ENCODE peak calls at places on chromosomes 2 and 18, in seven cellular contexts. One of them, this sample, is unnamed. For H3K4me1, the result is how much of the 10 kb centered on the place peaks cover.

GRCh38 chr18:76558881-76559667 is 64.0 kb upstream of the ZNF516 start:
- DNase-seq in IMR-90: peak
- DNase-seq in ovary: no peak
- DNase-seq in MM.1S: no peak
- DNase-seq in A549: no peak
- DNase-seq in CD8-positive, alpha-beta memory T cell: no peak
- DNase-seq in sigmoid colon: no peak
- DNase-seq in this sample: peak

GRCh38 chr2:122927217-122927616 is 1097.9 kb upstream of the CNTNAP5 start:
- DNase-seq in MM.1S: no peak
- DNase-seq in A549: no peak
- DNase-seq in IMR-90: no peak
- DNase-seq in ovary: no peak
- DNase-seq in sigmoid colon: no peak
- DNase-seq in CD8-positive, alpha-beta memory T cell: no peak
- DNase-seq in this sample: no peak

GRCh38 chr2:76599732-76600368 is 889.1 kb upstream of the GCFC2 start:
- DNase-seq in IMR-90: peak
- DNase-seq in ovary: no peak
- DNase-seq in A549: peak
- DNase-seq in MM.1S: peak
- DNase-seq in CD8-positive, alpha-beta memory T cell: no peak
- DNase-seq in sigmoid colon: no peak
- DNase-seq in this sample: no peak

GRCh38 chr2:150513647-150514046 is 26.2 kb upstream of the RND3 start:
- DNase-seq in CD8-positive, alpha-beta memory T cell: no peak
- DNase-seq in ovary: no peak
- DNase-seq in A549: no peak
- DNase-seq in IMR-90: peak
- DNase-seq in sigmoid colon: no peak
- DNase-seq in MM.1S: no peak
- DNase-seq in this sample: no peak

GRCh38 chr2:60586081-60586480 is 32.6 kb upstream of the BCL11A start:
- DNase-seq in CD8-positive, alpha-beta memory T cell: no peak
- DNase-seq in ovary: no peak
- DNase-seq in IMR-90: no peak
- DNase-seq in sigmoid colon: no peak
- DNase-seq in MM.1S: no peak
- DNase-seq in A549: no peak
- DNase-seq in this sample: no peak

GRCh38 chr2:144254342-144255235 is 265.3 kb downstream of the ZEB2 start:
- DNase-seq in A549: no peak
- DNase-seq in ovary: no peak
- DNase-seq in IMR-90: no peak
- DNase-seq in MM.1S: no peak
- DNase-seq in sigmoid colon: no peak
- DNase-seq in CD8-positive, alpha-beta memory T cell: no peak
- DNase-seq in this sample: no peak

GRCh38 chr2:202339052-202339870 is 36.9 kb upstream of the BMPR2 start:
- DNase-seq in MM.1S: no peak
- DNase-seq in sigmoid colon: no peak
- DNase-seq in A549: peak
- DNase-seq in ovary: no peak
- DNase-seq in IMR-90: peak
- DNase-seq in CD8-positive, alpha-beta memory T cell: no peak
- DNase-seq in this sample: no peak

GRCh38 chr18:65091737-65092329 is 659.0 kb upstream of the CDH7 start:
- DNase-seq in ovary: no peak
- DNase-seq in MM.1S: peak
- DNase-seq in sigmoid colon: no peak
- DNase-seq in CD8-positive, alpha-beta memory T cell: no peak
- DNase-seq in IMR-90: peak
- DNase-seq in A549: peak
- DNase-seq in this sample: no peak

GRCh38 chr18:54323561-54323960 is 34.1 kb downstream of the STARD6 start:
- DNase-seq in ovary: no peak
- DNase-seq in MM.1S: no peak
- DNase-seq in A549: no peak
- DNase-seq in IMR-90: no peak
- DNase-seq in CD8-positive, alpha-beta memory T cell: no peak
- DNase-seq in sigmoid colon: no peak
- DNase-seq in this sample: no peak

GRCh38 chr2:30367232-30368070 is 79.6 kb upstream of the LCLAT1 start:
- DNase-seq in CD8-positive, alpha-beta memory T cell: no peak
- DNase-seq in MM.1S: no peak
- DNase-seq in sigmoid colon: no peak
- DNase-seq in A549: no peak
- DNase-seq in ovary: no peak
- DNase-seq in IMR-90: peak
- DNase-seq in this sample: no peak

GRCh38 chr2:161427413-161428239 is 11.5 kb downstream of the TBR1 start:
- DNase-seq in A549: no peak
- DNase-seq in ovary: no peak
- DNase-seq in sigmoid colon: no peak
- DNase-seq in CD8-positive, alpha-beta memory T cell: no peak
- DNase-seq in MM.1S: no peak
- DNase-seq in IMR-90: no peak
- DNase-seq in this sample: no peak

GRCh38 chr18:35680139-35680551 is 98.6 kb downstream of the GALNT1 start:
- DNase-seq in A549: no peak
- DNase-seq in MM.1S: no peak
- DNase-seq in ovary: no peak
- DNase-seq in sigmoid colon: no peak
- DNase-seq in CD8-positive, alpha-beta memory T cell: no peak
- DNase-seq in IMR-90: no peak
- DNase-seq in this sample: no peak

GRCh38 chr2:239278361-239278760 is 122.5 kb downstream of the HDAC4 start:
- DNase-seq in A549: no peak
- DNase-seq in sigmoid colon: no peak
- DNase-seq in MM.1S: no peak
- DNase-seq in IMR-90: no peak
- DNase-seq in ovary: no peak
- DNase-seq in CD8-positive, alpha-beta memory T cell: no peak
- DNase-seq in this sample: peak
- H3K4me1 ChIP-seq in A549: half or more
- H3K4me1 ChIP-seq in sigmoid colon: half or more
- H3K4me1 ChIP-seq in MM.1S: under half
- H3K4me1 ChIP-seq in IMR-90: under half
- H3K4me1 ChIP-seq in ovary: under half
- H3K4me1 ChIP-seq in CD8-positive, alpha-beta memory T cell: under half
- H3K4me1 ChIP-seq in this sample: under half

DNA sequence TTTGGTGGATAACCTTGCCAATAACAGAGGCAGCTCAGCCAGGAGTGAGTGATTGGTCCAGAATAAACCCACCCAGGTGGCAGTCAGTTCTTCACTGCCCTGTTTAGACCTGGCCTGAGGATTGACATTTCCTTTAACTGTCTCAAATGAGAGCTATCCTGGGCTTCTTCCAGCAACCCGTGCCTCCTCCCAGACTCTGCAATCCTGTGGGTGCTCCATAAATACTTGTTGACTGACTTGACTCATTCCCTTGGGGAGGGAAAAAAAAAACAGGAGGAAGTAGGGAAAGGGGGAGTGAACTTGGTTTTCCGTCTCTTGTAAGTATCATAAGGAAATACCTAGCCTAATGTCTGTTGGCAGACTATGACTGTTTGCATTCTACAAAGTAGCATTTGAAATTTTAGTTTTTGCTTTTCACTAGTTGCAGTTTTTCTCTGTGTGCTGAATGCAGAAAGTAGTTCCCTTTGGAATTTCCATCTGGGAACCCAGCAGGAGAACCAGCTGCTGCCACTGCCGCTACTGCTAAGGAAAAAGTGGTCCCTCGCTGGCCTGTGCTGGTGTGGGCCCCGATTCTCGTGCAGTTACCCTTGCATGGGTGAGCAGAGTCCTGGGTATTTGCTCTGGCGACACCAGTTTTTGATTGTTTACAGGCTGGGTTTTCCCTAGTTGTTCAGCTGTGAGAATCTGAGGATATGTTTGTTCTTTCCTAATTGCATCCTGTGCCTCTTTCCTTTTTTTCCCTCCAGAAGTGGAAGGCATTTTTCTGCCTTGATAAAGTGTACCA is 78.9 kb downstream of the TGOLN2 start:
- DNase-seq in CD8-positive, alpha-beta memory T cell: no peak
- DNase-seq in ovary: no peak
- DNase-seq in IMR-90: peak
- DNase-seq in MM.1S: no peak
- DNase-seq in A549: peak
- DNase-seq in sigmoid colon: no peak
- DNase-seq in this sample: no peak
- H3K4me3 ChIP-seq in CD8-positive, alpha-beta memory T cell: no peak
- H3K4me3 ChIP-seq in ovary: no peak
- H3K4me3 ChIP-seq in IMR-90: no peak
- H3K4me3 ChIP-seq in MM.1S: no peak
- H3K4me3 ChIP-seq in A549: no peak
- H3K4me3 ChIP-seq in sigmoid colon: no peak
- H3K4me3 ChIP-seq in this sample: no peak

GRCh38 chr18:7059276-7059675 is 58.3 kb downstream of the LAMA1 start:
- DNase-seq in CD8-positive, alpha-beta memory T cell: no peak
- DNase-seq in sigmoid colon: no peak
- DNase-seq in IMR-90: peak
- DNase-seq in ovary: no peak
- DNase-seq in A549: no peak
- DNase-seq in MM.1S: no peak
- DNase-seq in this sample: no peak
- H3K27ac ChIP-seq in CD8-positive, alpha-beta memory T cell: no peak
- H3K27ac ChIP-seq in sigmoid colon: no peak
- H3K27ac ChIP-seq in IMR-90: no peak
- H3K27ac ChIP-seq in ovary: no peak
- H3K27ac ChIP-seq in A549: no peak
- H3K27ac ChIP-seq in MM.1S: no peak
- H3K27ac ChIP-seq in this sample: no peak

DNA sequence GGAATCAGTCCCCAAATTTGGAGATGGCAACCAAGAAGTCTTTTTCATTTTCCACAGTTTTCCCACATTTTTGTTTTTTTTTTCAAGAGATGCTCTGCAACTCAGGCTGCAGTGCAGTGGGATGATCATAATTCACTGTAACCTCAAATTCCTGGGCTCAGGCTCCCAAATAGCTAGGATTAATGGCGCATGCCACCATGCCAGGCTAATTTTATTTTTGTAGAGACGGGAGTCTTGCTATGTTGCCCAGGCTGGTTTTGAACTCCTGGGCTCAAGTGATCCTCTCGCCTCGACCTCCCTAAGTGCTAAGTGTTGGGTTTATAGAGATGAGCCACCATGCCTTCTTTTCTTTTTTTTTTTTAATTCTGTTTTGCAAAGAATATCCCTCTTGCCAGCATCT is 35.2 kb downstream of the PCBP1 start:
- DNase-seq in ovary: no peak
- DNase-seq in sigmoid colon: no peak
- DNase-seq in MM.1S: no peak
- DNase-seq in IMR-90: no peak
- DNase-seq in A549: no peak
- DNase-seq in CD8-positive, alpha-beta memory T cell: no peak
- DNase-seq in this sample: no peak
- H3K4me1 ChIP-seq in ovary: under half
- H3K4me1 ChIP-seq in sigmoid colon: under half
- H3K4me1 ChIP-seq in MM.1S: under half
- H3K4me1 ChIP-seq in IMR-90: under half
- H3K4me1 ChIP-seq in A549: under half
- H3K4me1 ChIP-seq in CD8-positive, alpha-beta memory T cell: half or more
- H3K4me1 ChIP-seq in this sample: under half

GRCh38 chr2:189210250-189211075 is 30.9 kb upstream of the COL5A2 start:
- DNase-seq in CD8-positive, alpha-beta memory T cell: no peak
- DNase-seq in sigmoid colon: peak
- DNase-seq in MM.1S: no peak
- DNase-seq in IMR-90: peak
- DNase-seq in ovary: peak
- DNase-seq in A549: peak
- DNase-seq in this sample: no peak
- H3K4me3 ChIP-seq in CD8-positive, alpha-beta memory T cell: no peak
- H3K4me3 ChIP-seq in sigmoid colon: peak
- H3K4me3 ChIP-seq in MM.1S: no peak
- H3K4me3 ChIP-seq in IMR-90: peak
- H3K4me3 ChIP-seq in ovary: peak
- H3K4me3 ChIP-seq in A549: peak
- H3K4me3 ChIP-seq in this sample: peak

GRCh38 chr2:48320747-48321146 is 209.2 kb upstream of the STON1 start:
- DNase-seq in CD8-positive, alpha-beta memory T cell: no peak
- DNase-seq in A549: no peak
- DNase-seq in MM.1S: no peak
- DNase-seq in IMR-90: no peak
- DNase-seq in sigmoid colon: no peak
- DNase-seq in ovary: no peak
- DNase-seq in this sample: no peak
- H3K27ac ChIP-seq in CD8-positive, alpha-beta memory T cell: no peak
- H3K27ac ChIP-seq in A549: no peak
- H3K27ac ChIP-seq in MM.1S: no peak
- H3K27ac ChIP-seq in IMR-90: no peak
- H3K27ac ChIP-seq in sigmoid colon: no peak
- H3K27ac ChIP-seq in ovary: no peak
- H3K27ac ChIP-seq in this sample: no peak

DNA sequence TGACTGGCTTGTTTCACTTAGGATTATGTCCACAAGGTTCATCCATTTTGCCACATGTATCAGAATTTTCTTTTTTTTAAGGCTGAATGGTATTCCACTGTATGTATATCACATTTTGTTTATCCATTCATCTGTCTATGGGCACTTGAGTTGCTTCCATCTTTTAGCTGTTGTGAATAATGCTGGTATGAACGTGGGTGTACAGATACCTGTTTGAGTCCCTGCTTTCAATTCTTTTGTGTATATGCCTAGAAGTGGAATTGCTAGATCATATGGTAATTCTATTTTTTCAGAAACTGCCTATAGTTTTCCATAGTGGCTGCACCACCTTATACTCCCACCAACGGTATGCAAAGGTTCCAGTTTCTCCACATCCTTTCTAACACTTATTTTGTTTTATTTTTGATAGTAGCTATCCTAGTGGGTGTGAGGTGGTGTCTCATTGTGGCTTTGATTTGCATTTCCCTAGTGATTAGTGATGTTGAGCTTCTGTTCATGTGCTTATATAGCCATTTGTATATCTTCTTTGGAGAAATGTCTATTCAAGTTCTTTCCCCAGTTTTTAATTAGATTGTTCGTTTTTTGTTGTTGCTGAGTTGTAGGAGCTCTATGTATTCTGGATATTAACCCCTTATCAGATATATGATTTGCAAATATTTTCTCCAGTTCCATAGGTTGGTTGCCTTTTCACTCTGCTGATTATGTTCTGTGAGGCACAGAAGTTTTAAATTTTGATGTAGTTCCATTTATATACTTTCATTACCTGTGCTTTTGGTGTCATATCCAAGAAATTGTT is 40.7 kb downstream of the TTC39C start:
- DNase-seq in CD8-positive, alpha-beta memory T cell: no peak
- DNase-seq in A549: no peak
- DNase-seq in sigmoid colon: no peak
- DNase-seq in ovary: no peak
- DNase-seq in IMR-90: no peak
- DNase-seq in MM.1S: no peak
- DNase-seq in this sample: no peak
- H3K4me1 ChIP-seq in CD8-positive, alpha-beta memory T cell: half or more
- H3K4me1 ChIP-seq in A549: under half
- H3K4me1 ChIP-seq in sigmoid colon: under half
- H3K4me1 ChIP-seq in ovary: under half
- H3K4me1 ChIP-seq in IMR-90: under half
- H3K4me1 ChIP-seq in MM.1S: under half
- H3K4me1 ChIP-seq in this sample: under half

DNA sequence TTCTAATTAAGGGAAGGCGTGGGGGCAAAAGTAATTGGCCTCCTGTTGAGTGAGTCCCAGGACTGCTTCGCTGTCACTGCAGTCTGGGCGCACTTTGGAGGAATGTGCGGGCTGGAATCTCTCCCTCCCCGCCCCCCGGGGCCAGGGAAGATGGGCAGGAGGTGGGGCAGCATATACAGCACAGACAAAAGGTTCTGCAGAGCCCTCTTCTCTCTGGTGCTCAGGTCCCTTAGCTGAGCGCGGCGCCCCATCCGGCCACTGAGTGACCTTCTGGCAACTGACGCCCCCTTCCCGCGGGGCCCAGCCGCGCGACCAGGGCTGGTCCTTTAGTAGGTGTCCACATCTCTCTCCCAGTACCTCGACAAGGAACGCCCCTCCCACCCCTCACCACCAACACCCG is 685.8 kb downstream of the NRXN1 start:
- DNase-seq in A549: no peak
- DNase-seq in MM.1S: no peak
- DNase-seq in ovary: no peak
- DNase-seq in CD8-positive, alpha-beta memory T cell: no peak
- DNase-seq in IMR-90: no peak
- DNase-seq in sigmoid colon: no peak
- DNase-seq in this sample: no peak
- H3K4me3 ChIP-seq in A549: no peak
- H3K4me3 ChIP-seq in MM.1S: no peak
- H3K4me3 ChIP-seq in ovary: no peak
- H3K4me3 ChIP-seq in CD8-positive, alpha-beta memory T cell: no peak
- H3K4me3 ChIP-seq in IMR-90: no peak
- H3K4me3 ChIP-seq in sigmoid colon: no peak
- H3K4me3 ChIP-seq in this sample: no peak